ENCODE peak calls at places on chromosomes 12 and 14, in six cellular contexts. One of them, this sample, is unnamed.

GRCh38 chr14:87264386-87264785 is 728.6 kb downstream of the GALC start:
- DNase-seq in GM12892: no peak
- DNase-seq in A549: no peak
- DNase-seq in HepG2: no peak
- DNase-seq in adrenal gland: no peak
- DNase-seq in suprapubic skin: no peak
- DNase-seq in this sample: no peak

GRCh38 chr14:79057333-79057732 is 887.2 kb downstream of the NRXN3 start:
- DNase-seq in GM12892: no peak
- DNase-seq in adrenal gland: no peak
- DNase-seq in suprapubic skin: no peak
- DNase-seq in A549: no peak
- DNase-seq in HepG2: no peak
- DNase-seq in this sample: no peak

GRCh38 chr12:131871677-131872076 is 22.7 kb upstream of the ULK1 start:
- DNase-seq in A549: no peak
- DNase-seq in suprapubic skin: no peak
- DNase-seq in adrenal gland: no peak
- DNase-seq in HepG2: no peak
- DNase-seq in GM12892: no peak
- DNase-seq in this sample: no peak

GRCh38 chr14:36751116-36751515 is 89.5 kb downstream of the PAX9 start:
- DNase-seq in GM12892: no peak
- DNase-seq in A549: no peak
- DNase-seq in suprapubic skin: no peak
- DNase-seq in HepG2: no peak
- DNase-seq in adrenal gland: no peak
- DNase-seq in this sample: no peak

GRCh38 chr14:21068521-21069387 is 1.4 kb upstream of the ARHGEF40 start:
- DNase-seq in GM12892: no peak
- DNase-seq in adrenal gland: no peak
- DNase-seq in A549: peak; percentile 73
- DNase-seq in suprapubic skin: peak; percentile 75
- DNase-seq in HepG2: peak; percentile 84
- DNase-seq in this sample: peak; percentile 57

GRCh38 chr14:80485764-80486163 is 274.5 kb upstream of the DIO2 start:
- DNase-seq in adrenal gland: no peak
- DNase-seq in suprapubic skin: no peak
- DNase-seq in HepG2: no peak
- DNase-seq in A549: no peak
- DNase-seq in GM12892: no peak
- DNase-seq in this sample: no peak

GRCh38 chr12:70971395-70971794 is 50.9 kb upstream of the PTPRR start:
- DNase-seq in GM12892: no peak
- DNase-seq in suprapubic skin: no peak
- DNase-seq in adrenal gland: no peak
- DNase-seq in HepG2: no peak
- DNase-seq in A549: no peak
- DNase-seq in this sample: no peak

GRCh38 chr12:94140556-94140955 is 7.8 kb upstream of the PLXNC1 start:
- DNase-seq in GM12892: peak; percentile 52
- DNase-seq in suprapubic skin: no peak
- DNase-seq in HepG2: peak; percentile 32
- DNase-seq in A549: no peak
- DNase-seq in adrenal gland: no peak
- DNase-seq in this sample: no peak

GRCh38 chr14:28952707-28953106 is 186.1 kb downstream of the FOXG1 start:
- DNase-seq in HepG2: no peak
- DNase-seq in suprapubic skin: no peak
- DNase-seq in adrenal gland: no peak
- DNase-seq in GM12892: no peak
- DNase-seq in A549: no peak
- DNase-seq in this sample: no peak

GRCh38 chr12:100799770-100800169 is 5.2 kb downstream of the ANO4 start:
- DNase-seq in GM12892: no peak
- DNase-seq in adrenal gland: no peak
- DNase-seq in A549: no peak
- DNase-seq in HepG2: no peak
- DNase-seq in suprapubic skin: no peak
- DNase-seq in this sample: no peak

GRCh38 chr12:3885179-3886094 is 12.2 kb upstream of the PARP11 start:
- DNase-seq in GM12892: no peak
- DNase-seq in suprapubic skin: no peak
- DNase-seq in HepG2: peak; percentile 36
- DNase-seq in adrenal gland: peak; percentile 56
- DNase-seq in A549: peak; percentile 17
- DNase-seq in this sample: peak; percentile 26

DNA sequence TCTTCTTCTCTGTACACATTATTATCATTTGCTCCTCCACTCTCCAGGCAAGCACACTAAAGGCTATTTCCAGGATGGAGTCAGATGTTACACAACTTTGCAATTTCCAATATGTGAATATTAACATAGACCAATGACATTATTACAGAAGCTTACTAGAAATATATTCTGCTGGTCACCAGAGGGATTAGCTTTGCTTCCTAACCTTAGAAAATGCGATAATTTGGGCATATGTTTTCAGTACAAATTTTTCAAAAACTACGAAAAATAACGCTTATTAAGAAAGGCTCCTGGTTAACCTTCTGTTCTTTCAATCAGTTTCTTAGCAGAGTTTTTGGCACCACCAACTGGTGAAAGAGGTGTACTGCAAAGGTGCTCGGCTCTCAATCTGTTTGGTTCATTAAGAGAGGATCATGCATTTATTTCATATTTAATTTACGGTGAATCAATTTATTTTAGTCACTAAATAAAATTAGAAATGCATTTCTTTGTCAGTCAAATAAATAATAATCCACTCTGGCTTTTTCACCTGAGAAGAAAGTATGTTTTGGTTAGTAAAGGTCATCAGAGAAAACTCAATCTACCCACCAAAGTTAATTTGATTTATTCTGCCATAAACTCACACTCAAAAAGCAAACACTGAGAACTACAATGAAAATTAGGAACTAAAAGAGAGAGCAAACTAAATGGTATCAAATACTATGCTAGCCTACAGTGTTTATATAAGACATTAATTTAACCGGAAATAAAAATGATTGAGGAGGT is 39.2 kb downstream of the EFCAB11 start:
- DNase-seq in GM12892: peak; percentile 8
- DNase-seq in HepG2: peak; percentile 59
- DNase-seq in suprapubic skin: no peak
- DNase-seq in A549: peak; percentile 46
- DNase-seq in adrenal gland: peak; percentile 75
- DNase-seq in this sample: no peak
- TF ChIP-seq POLR2A in GM12892: no peak
- TF ChIP-seq POLR2A in HepG2: no peak
- TF ChIP-seq POLR2A in suprapubic skin: no peak
- TF ChIP-seq POLR2A in A549: no peak
- TF ChIP-seq POLR2A in adrenal gland: no peak
- TF ChIP-seq POLR2A in this sample: no peak

GRCh38 chr12:109758406-109759075 is 44.9 kb downstream of the FAM222A start:
- DNase-seq in A549: no peak
- DNase-seq in suprapubic skin: peak; percentile 41
- DNase-seq in GM12892: no peak
- DNase-seq in adrenal gland: peak; percentile 23
- DNase-seq in HepG2: no peak
- DNase-seq in this sample: no peak
- TF ChIP-seq POLR2A in A549: no peak
- TF ChIP-seq POLR2A in suprapubic skin: no peak
- TF ChIP-seq POLR2A in GM12892: no peak
- TF ChIP-seq POLR2A in adrenal gland: no peak
- TF ChIP-seq POLR2A in HepG2: no peak
- TF ChIP-seq POLR2A in this sample: no peak

DNA sequence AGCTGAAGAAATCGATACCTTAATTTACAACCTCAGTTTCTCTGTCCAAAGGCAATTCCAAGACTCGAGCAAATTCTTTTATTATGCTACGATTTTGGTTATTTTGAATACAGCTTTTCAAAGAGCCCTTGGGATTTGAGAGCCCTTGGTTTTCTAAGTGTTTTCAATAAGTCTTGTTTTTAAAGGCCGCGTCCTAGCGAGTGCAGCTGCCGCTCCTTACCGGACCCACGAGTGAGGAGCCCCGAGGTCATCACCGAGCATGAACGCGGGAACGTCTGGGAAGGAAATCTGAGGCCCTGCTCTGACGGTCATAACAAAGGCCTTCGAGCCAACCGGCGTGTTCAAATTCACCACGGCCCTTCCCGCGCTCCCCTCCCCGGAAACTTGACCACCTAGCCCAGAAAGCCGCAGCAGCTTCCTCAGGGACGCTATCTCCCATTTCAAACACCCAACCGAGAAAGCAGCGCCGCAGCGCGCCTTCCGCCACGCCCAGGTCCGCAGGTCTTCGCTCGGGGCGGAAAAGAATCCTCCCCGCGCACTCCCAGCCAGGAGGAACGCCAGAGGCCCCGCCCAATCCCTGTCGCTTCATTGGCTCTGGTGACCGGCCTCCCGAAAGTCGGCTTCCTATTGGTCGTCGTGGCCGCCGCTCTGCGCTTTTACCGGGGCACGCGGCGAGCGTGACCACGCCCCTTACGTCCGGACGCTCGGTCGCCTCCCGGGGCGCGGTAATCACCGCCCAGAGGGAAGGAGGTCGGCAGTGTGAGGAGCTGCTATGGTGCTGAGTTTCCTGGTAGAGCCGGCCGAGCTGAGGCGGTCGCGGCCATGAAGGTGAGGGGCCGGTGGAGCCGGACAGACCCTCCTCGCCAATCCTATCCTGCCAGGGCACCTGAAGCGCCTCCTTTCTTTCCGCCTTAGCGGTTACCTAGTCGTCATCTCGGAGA is at the start of gene RNF34:
- DNase-seq in HepG2: peak; percentile 97
- DNase-seq in adrenal gland: peak; percentile 99
- DNase-seq in GM12892: peak; percentile 89
- DNase-seq in A549: peak; percentile 93
- DNase-seq in suprapubic skin: peak; percentile 99
- DNase-seq in this sample: peak; percentile 99
- TF ChIP-seq POLR2A in HepG2: peak; percentile 94
- TF ChIP-seq POLR2A in adrenal gland: peak; percentile 97
- TF ChIP-seq POLR2A in GM12892: peak; percentile 99
- TF ChIP-seq POLR2A in A549: peak; percentile 98
- TF ChIP-seq POLR2A in suprapubic skin: peak; percentile 83
- TF ChIP-seq POLR2A in this sample: peak; percentile 89

GRCh38 chr14:74493343-74494261 is at the start of gene ISCA2:
- DNase-seq in suprapubic skin: peak; percentile 100
- DNase-seq in HepG2: peak; percentile 98
- DNase-seq in A549: peak; percentile 98
- DNase-seq in adrenal gland: peak; percentile 100
- DNase-seq in GM12892: peak; percentile 97
- DNase-seq in this sample: peak; percentile 100
- TF ChIP-seq POLR2A in suprapubic skin: peak; percentile 55
- TF ChIP-seq POLR2A in HepG2: peak; percentile 69
- TF ChIP-seq POLR2A in A549: peak; percentile 82
- TF ChIP-seq POLR2A in adrenal gland: no peak
- TF ChIP-seq POLR2A in GM12892: peak; percentile 74
- TF ChIP-seq POLR2A in this sample: no peak

DNA sequence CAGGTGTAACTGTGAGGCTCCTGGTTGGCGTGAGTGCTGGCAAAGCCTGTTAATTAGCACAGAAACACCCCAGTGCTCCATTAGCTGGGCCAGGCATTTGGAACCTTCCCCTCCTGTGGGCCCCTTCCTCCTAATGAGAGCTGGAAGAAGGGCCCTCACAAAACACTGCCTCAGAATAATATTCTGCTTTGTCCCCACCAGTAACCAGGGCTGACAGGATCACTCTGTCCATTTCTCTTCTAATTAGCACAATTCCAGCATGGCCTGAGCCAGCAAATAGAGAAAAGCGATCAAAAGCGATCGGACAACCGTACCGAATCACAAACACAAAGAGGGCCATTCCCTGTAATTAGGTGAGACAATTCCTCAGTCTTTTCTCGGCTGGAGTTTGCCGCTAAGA is 35.7 kb upstream of the VSX2 start:
- DNase-seq in GM12892: no peak
- DNase-seq in A549: no peak
- DNase-seq in suprapubic skin: no peak
- DNase-seq in adrenal gland: no peak
- DNase-seq in HepG2: no peak
- DNase-seq in this sample: no peak
- TF ChIP-seq POLR2A in GM12892: no peak
- TF ChIP-seq POLR2A in A549: no peak
- TF ChIP-seq POLR2A in suprapubic skin: no peak
- TF ChIP-seq POLR2A in adrenal gland: no peak
- TF ChIP-seq POLR2A in HepG2: no peak
- TF ChIP-seq POLR2A in this sample: no peak

GRCh38 chr14:105157872-105158271 is 10.7 kb downstream of the JAG2 start:
- DNase-seq in GM12892: no peak
- DNase-seq in A549: no peak
- DNase-seq in suprapubic skin: no peak
- DNase-seq in HepG2: no peak
- DNase-seq in adrenal gland: no peak
- DNase-seq in this sample: no peak
- TF ChIP-seq POLR2A in GM12892: no peak
- TF ChIP-seq POLR2A in A549: no peak
- TF ChIP-seq POLR2A in suprapubic skin: no peak
- TF ChIP-seq POLR2A in HepG2: no peak
- TF ChIP-seq POLR2A in adrenal gland: no peak
- TF ChIP-seq POLR2A in this sample: no peak

GRCh38 chr12:51025748-51026654 is at the start of gene SLC11A2:
- DNase-seq in suprapubic skin: peak; percentile 97
- DNase-seq in HepG2: peak; percentile 94
- DNase-seq in adrenal gland: peak; percentile 95
- DNase-seq in GM12892: peak; percentile 94
- DNase-seq in A549: peak; percentile 98
- DNase-seq in this sample: peak; percentile 97
- TF ChIP-seq POLR2A in suprapubic skin: peak; percentile 62
- TF ChIP-seq POLR2A in HepG2: peak; percentile 83
- TF ChIP-seq POLR2A in adrenal gland: peak; percentile 67
- TF ChIP-seq POLR2A in GM12892: peak; percentile 57
- TF ChIP-seq POLR2A in A549: peak; percentile 92
- TF ChIP-seq POLR2A in this sample: no peak

GRCh38 chr14:104423715-104424405 is 155.7 kb upstream of the C14orf180 start:
- DNase-seq in HepG2: no peak
- DNase-seq in adrenal gland: no peak
- DNase-seq in GM12892: no peak
- DNase-seq in A549: no peak
- DNase-seq in suprapubic skin: peak; percentile 55
- DNase-seq in this sample: no peak

GRCh38 chr14:104425763-104426691 is 153.5 kb upstream of the C14orf180 start:
- DNase-seq in HepG2: no peak
- DNase-seq in adrenal gland: no peak
- DNase-seq in A549: no peak
- DNase-seq in GM12892: no peak
- DNase-seq in suprapubic skin: no peak
- DNase-seq in this sample: no peak

GRCh38 chr14:104425171-104425681 is 154.3 kb upstream of the C14orf180 start:
- DNase-seq in suprapubic skin: peak; percentile 37
- DNase-seq in HepG2: no peak
- DNase-seq in GM12892: no peak
- DNase-seq in adrenal gland: no peak
- DNase-seq in A549: no peak
- DNase-seq in this sample: peak; percentile 48

GRCh38 chr14:104423224-104423681 is 156.3 kb upstream of the C14orf180 start:
- DNase-seq in GM12892: no peak
- DNase-seq in adrenal gland: no peak
- DNase-seq in HepG2: no peak
- DNase-seq in A549: no peak
- DNase-seq in suprapubic skin: peak; percentile 37
- DNase-seq in this sample: peak; percentile 58

GRCh38 chr14:104424406-104425072 is 155.0 kb upstream of the C14orf180 start:
- DNase-seq in HepG2: no peak
- DNase-seq in A549: no peak
- DNase-seq in GM12892: no peak
- DNase-seq in adrenal gland: no peak
- DNase-seq in suprapubic skin: peak; percentile 51
- DNase-seq in this sample: peak; percentile 56
- TF ChIP-seq POLR2A in HepG2: no peak
- TF ChIP-seq POLR2A in A549: no peak
- TF ChIP-seq POLR2A in GM12892: no peak
- TF ChIP-seq POLR2A in adrenal gland: no peak
- TF ChIP-seq POLR2A in suprapubic skin: no peak
- TF ChIP-seq POLR2A in this sample: no peak

This sample was measured in heart left ventricle.